ENCODE peak calls at places on chromosomes 2 and 18, in seven cellular contexts. S is gastrocnemius medialis; V is HS-5; L is anterior cingulate cortex; A is tibial nerve; K is NCI-H2107; Z is activated CD8-positive, alpha-beta memory T cell treated with anti-CD3 and anti-CD28 coated beads for 48 hours. G is an unnamed sample.

GRCh38 chr18:10453885-10454772 is at the start of gene APCDD1:
- DNase-seq in S (peak), V (no peak), L (peak), A (peak), K (no peak), Z (no peak), G (no peak)

GRCh38 chr18:45771587-45771986 is 47.6 kb downstream of the SLC14A1 start:
- DNase-seq in S (no peak), V (no peak), L (no peak), A (no peak), K (no peak), Z (no peak), G (no peak)

GRCh38 chr18:49238433-49239042 is 221.9 kb downstream of the DYM start:
- DNase-seq in S (no peak), V (no peak), L (peak), A (no peak), K (peak), Z (no peak), G (no peak)

GRCh38 chr18:407168-407567 is 93.3 kb downstream of the COLEC12 start:
- DNase-seq in S (no peak), V (no peak), L (no peak), A (no peak), K (no peak), Z (no peak), G (no peak)

GRCh38 chr2:173226899-173227692 is 127.6 kb upstream of the CDCA7 start:
- DNase-seq in S (no peak), V (no peak), L (no peak), A (no peak), K (no peak), Z (no peak), G (no peak)

GRCh38 chr2:242002944-242003343 is 133.4 kb downstream of the RTP5 start:
- DNase-seq in S (no peak), V (no peak), L (no peak), A (no peak), K (no peak), Z (no peak), G (no peak)

GRCh38 chr2:101310591-101311389 is 2.3 kb upstream of the RNF149 start:
- DNase-seq in S (no peak), V (no peak), L (no peak), A (no peak), K (no peak), Z (no peak), G (no peak)

GRCh38 chr2:43100883-43101662 is 125.3 kb downstream of the ZFP36L2 start:
- DNase-seq in S (no peak), V (no peak), L (peak), A (no peak), K (no peak), Z (no peak), G (no peak)

GRCh38 chr18:13260927-13261471 is 42.4 kb downstream of the LDLRAD4 start:
- DNase-seq in S (no peak), V (no peak), L (no peak), A (no peak), K (no peak), Z (no peak), G (no peak)

GRCh38 chr2:3141696-3142095 is 235.9 kb downstream of the EIPR1 start:
- DNase-seq in S (no peak), V (no peak), L (no peak), A (no peak), K (no peak), Z (no peak), G (no peak)

GRCh38 chr2:186365406-186365805 is 120.7 kb upstream of the ZC3H15 start:
- DNase-seq in S (no peak), V (no peak), L (no peak), A (no peak), K (no peak), Z (no peak), G (no peak)

GRCh38 chr2:233688341-233688740 is 4.3 kb upstream of the UGT1A6 start:
- DNase-seq in S (no peak), V (no peak), L (no peak), A (no peak), K (no peak), Z (no peak), G (no peak)

GRCh38 chr18:13339653-13340052 is 121.1 kb downstream of the LDLRAD4 start:
- DNase-seq in S (no peak), V (no peak), L (no peak), A (no peak), K (no peak), Z (no peak), G (no peak)

GRCh38 chr2:19120941-19121750 is 237.3 kb downstream of the OSR1 start:
- DNase-seq in S (no peak), V (peak), L (peak), A (peak), K (no peak), Z (no peak), G (no peak)

GRCh38 chr2:222440670-222441422 is 16.5 kb downstream of the SGPP2 start:
- DNase-seq in S (no peak), V (peak), L (no peak), A (no peak), K (no peak), Z (no peak), G (no peak)

GRCh38 chr18:49447810-49448745 is 12.4 kb downstream of the DYM start:
- DNase-seq in S (no peak), V (no peak), L (no peak), A (no peak), K (no peak), Z (no peak), G (no peak)

GRCh38 chr2:74497777-74498499 is 1.5 kb downstream of the LBX2 start:
- DNase-seq in S (no peak), V (no peak), L (no peak), A (no peak), K (no peak), Z (no peak), G (no peak)

GRCh38 chr18:4599312-4599711 is 144.2 kb upstream of the DLGAP1 start:
- DNase-seq in S (no peak), V (no peak), L (no peak), A (no peak), K (no peak), Z (no peak), G (no peak)

GRCh38 chr2:118110310-118110709 is 22.0 kb downstream of the INSIG2 start:
- DNase-seq in S (no peak), V (no peak), L (no peak), A (no peak), K (no peak), Z (no peak), G (no peak)

GRCh38 chr2:52881606-52882005 is 886.0 kb upstream of the CHAC2 start:
- DNase-seq in S (no peak), V (no peak), L (no peak), A (no peak), K (no peak), Z (no peak), G (no peak)

GRCh38 chr2:41909584-41909983 is 138.2 kb upstream of the PKDCC start:
- DNase-seq in S (no peak), V (no peak), L (no peak), A (no peak), K (no peak), Z (no peak), G (no peak)

GRCh38 chr2:119439574-119440500 is 8.2 kb downstream of the TMEM37 start:
- DNase-seq in S (no peak), V (no peak), L (no peak), A (no peak), K (no peak), Z (no peak), G (no peak)

GRCh38 chr18:13217971-13218375 is 587 bp upstream of the LDLRAD4 start:
- DNase-seq in S (no peak), V (no peak), L (no peak), A (no peak), K (no peak), Z (no peak), G (no peak)

GRCh38 chr18:56565596-56566355 is 72.6 kb downstream of the TXNL1 start:
- DNase-seq in S (peak), V (peak), L (no peak), A (no peak), K (no peak), Z (no peak), G (no peak)

GRCh38 chr2:99562516-99562915 is 72.7 kb upstream of the REV1 start:
- DNase-seq in S (no peak), V (no peak), L (no peak), A (no peak), K (no peak), Z (no peak), G (no peak)

GRCh38 chr2:43212931-43213330 is 13.5 kb downstream of the ZFP36L2 start:
- DNase-seq in S (peak), V (no peak), L (peak), A (peak), K (no peak), Z (no peak), G (no peak)

GRCh38 chr2:180655393-180655792 is 325.0 kb upstream of the UBE2E3 start:
- DNase-seq in S (no peak), V (no peak), L (no peak), A (no peak), K (no peak), Z (no peak), G (no peak)

GRCh38 chr18:57780318-57781127 is 22.6 kb downstream of the ATP8B1 start:
- DNase-seq in S (no peak), V (no peak), L (no peak), A (no peak), K (no peak), Z (no peak), G (no peak)

GRCh38 chr2:9232886-9233285 is 26.3 kb downstream of the ASAP2 start:
- DNase-seq in S (no peak), V (no peak), L (no peak), A (no peak), K (no peak), Z (no peak), G (no peak)